ENCODE peak calls at places on chromosomes 4 and X, in four cellular contexts. One of them, this sample, is unnamed.

GRCh38 chr4:166816901-166817300 is 417.4 kb downstream of the SPOCK3 start:
- DNase-seq in GM12878: no peak
- DNase-seq in GM23248: no peak
- DNase-seq in brain microvascular endothelial cell: no peak
- DNase-seq in this sample: no peak

GRCh38 chrX:128759745-128760144 is 707.5 kb upstream of the ACTRT1 start:
- DNase-seq in GM12878: no peak
- DNase-seq in GM23248: no peak
- DNase-seq in brain microvascular endothelial cell: peak
- DNase-seq in this sample: no peak

GRCh38 chr4:106062452-106062875 is 167.2 kb downstream of the NPNT start:
- DNase-seq in GM12878: no peak
- DNase-seq in GM23248: peak
- DNase-seq in brain microvascular endothelial cell: peak
- DNase-seq in this sample: peak

GRCh38 chr4:182133033-182133432 is 110.2 kb upstream of the TENM3 start:
- DNase-seq in GM12878: no peak
- DNase-seq in GM23248: no peak
- DNase-seq in brain microvascular endothelial cell: no peak
- DNase-seq in this sample: no peak

GRCh38 chr4:61994036-61994435 is 793.9 kb downstream of the ADGRL3 start:
- DNase-seq in GM12878: no peak
- DNase-seq in GM23248: no peak
- DNase-seq in brain microvascular endothelial cell: peak
- DNase-seq in this sample: no peak

GRCh38 chr4:89549907-89550306 is 242.3 kb upstream of the GPRIN3 start:
- DNase-seq in GM12878: no peak
- DNase-seq in GM23248: peak
- DNase-seq in brain microvascular endothelial cell: no peak
- DNase-seq in this sample: peak

GRCh38 chr4:174406416-174406815 is 115.9 kb downstream of the HPGD start:
- DNase-seq in GM12878: no peak
- DNase-seq in GM23248: no peak
- DNase-seq in brain microvascular endothelial cell: no peak
- DNase-seq in this sample: no peak

GRCh38 chr4:155208258-155209054 is at the start of gene NPY2R:
- DNase-seq in GM12878: no peak
- DNase-seq in GM23248: no peak
- DNase-seq in brain microvascular endothelial cell: no peak
- DNase-seq in this sample: no peak

GRCh38 chr4:99945718-99946345 is 586 bp downstream of the DNAJB14 start:
- DNase-seq in GM12878: no peak
- DNase-seq in GM23248: peak
- DNase-seq in brain microvascular endothelial cell: no peak
- DNase-seq in this sample: no peak

GRCh38 chr4:118173956-118174355 is 139.7 kb downstream of the NDST3 start:
- DNase-seq in GM12878: no peak
- DNase-seq in GM23248: peak
- DNase-seq in brain microvascular endothelial cell: peak
- DNase-seq in this sample: peak

GRCh38 chrX:70525733-70526132 is 81.1 kb downstream of the DLG3 start:
- DNase-seq in GM12878: no peak
- DNase-seq in GM23248: no peak
- DNase-seq in brain microvascular endothelial cell: no peak
- DNase-seq in this sample: no peak

GRCh38 chr4:125702406-125702805 is 387.7 kb downstream of the FAT4 start:
- DNase-seq in GM12878: no peak
- DNase-seq in GM23248: no peak
- DNase-seq in brain microvascular endothelial cell: peak
- DNase-seq in this sample: no peak

GRCh38 chrX:83022020-83022419 is 486.1 kb upstream of the POU3F4 start:
- DNase-seq in GM12878: no peak
- DNase-seq in GM23248: no peak
- DNase-seq in brain microvascular endothelial cell: no peak
- DNase-seq in this sample: no peak

GRCh38 chr4:183354213-183354612 is 32.0 kb upstream of the CLDN24 start:
- DNase-seq in GM12878: no peak
- DNase-seq in GM23248: no peak
- DNase-seq in brain microvascular endothelial cell: no peak
- DNase-seq in this sample: no peak

GRCh38 chrX:111779582-111779981 is 96.4 kb upstream of the TRPC5OS start:
- DNase-seq in GM12878: no peak
- DNase-seq in GM23248: no peak
- DNase-seq in brain microvascular endothelial cell: no peak
- DNase-seq in this sample: no peak

GRCh38 chr4:34720563-34720962 is 1523.8 kb downstream of the ARAP2 start:
- DNase-seq in GM12878: no peak
- DNase-seq in GM23248: peak
- DNase-seq in brain microvascular endothelial cell: no peak
- DNase-seq in this sample: no peak

GRCh38 chr4:128630881-128631280 is 178.6 kb upstream of the JADE1 start:
- DNase-seq in GM12878: no peak
- DNase-seq in GM23248: peak
- DNase-seq in brain microvascular endothelial cell: no peak
- DNase-seq in this sample: no peak

GRCh38 chr4:59818656-59819055 is 1381.5 kb upstream of the ADGRL3 start:
- DNase-seq in GM12878: peak
- DNase-seq in GM23248: no peak
- DNase-seq in brain microvascular endothelial cell: no peak
- DNase-seq in this sample: no peak

GRCh38 chr4:10172278-10173038 is 55.9 kb upstream of the WDR1 start:
- DNase-seq in GM12878: no peak
- DNase-seq in GM23248: no peak
- DNase-seq in brain microvascular endothelial cell: no peak
- DNase-seq in this sample: no peak
- H3K4me3 ChIP-seq in GM12878: no peak
- H3K4me3 ChIP-seq in GM23248: no peak
- H3K4me3 ChIP-seq in brain microvascular endothelial cell: no peak
- H3K4me3 ChIP-seq in this sample: no peak

DNA sequence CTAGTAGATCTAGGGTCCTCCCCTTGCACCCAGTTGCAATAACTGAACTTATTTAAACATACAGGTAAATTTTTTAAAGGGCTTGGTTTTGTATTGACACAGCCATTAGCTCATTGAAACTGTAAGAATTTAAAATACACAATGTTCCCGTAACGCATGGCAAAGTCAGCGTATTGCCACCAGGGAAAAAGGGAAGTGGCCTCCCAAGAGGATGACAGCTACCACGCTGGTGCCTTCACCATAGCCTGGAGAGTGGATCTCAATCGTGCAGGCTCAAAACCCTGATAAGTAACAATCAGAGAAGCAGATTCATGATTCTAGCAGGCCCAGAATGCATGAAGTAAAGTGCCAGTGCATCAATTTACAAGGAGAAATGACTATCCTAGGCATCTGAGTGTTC is 49.4 kb upstream of the RELL1 start:
- DNase-seq in GM12878: no peak
- DNase-seq in GM23248: no peak
- DNase-seq in brain microvascular endothelial cell: no peak
- DNase-seq in this sample: no peak
- H3K27ac ChIP-seq in GM12878: no peak
- H3K27ac ChIP-seq in GM23248: no peak
- H3K27ac ChIP-seq in brain microvascular endothelial cell: no peak
- H3K27ac ChIP-seq in this sample: no peak

GRCh38 chr4:55184600-55185523 is 59.5 kb upstream of the KDR start:
- DNase-seq in GM12878: no peak
- DNase-seq in GM23248: peak
- DNase-seq in brain microvascular endothelial cell: peak
- DNase-seq in this sample: peak
- H3K4me3 ChIP-seq in GM12878: no peak
- H3K4me3 ChIP-seq in GM23248: no peak
- H3K4me3 ChIP-seq in brain microvascular endothelial cell: no peak
- H3K4me3 ChIP-seq in this sample: no peak

GRCh38 chr4:173325007-173325736 is 9.0 kb downstream of the HMGB2 start:
- DNase-seq in GM12878: no peak
- DNase-seq in GM23248: no peak
- DNase-seq in brain microvascular endothelial cell: no peak
- DNase-seq in this sample: no peak
- H3K27ac ChIP-seq in GM12878: no peak
- H3K27ac ChIP-seq in GM23248: no peak
- H3K27ac ChIP-seq in brain microvascular endothelial cell: no peak
- H3K27ac ChIP-seq in this sample: no peak

GRCh38 chr4:133474511-133474910 is 325.4 kb downstream of the PCDH10 start:
- DNase-seq in GM12878: no peak
- DNase-seq in GM23248: no peak
- DNase-seq in brain microvascular endothelial cell: no peak
- DNase-seq in this sample: no peak

DNA sequence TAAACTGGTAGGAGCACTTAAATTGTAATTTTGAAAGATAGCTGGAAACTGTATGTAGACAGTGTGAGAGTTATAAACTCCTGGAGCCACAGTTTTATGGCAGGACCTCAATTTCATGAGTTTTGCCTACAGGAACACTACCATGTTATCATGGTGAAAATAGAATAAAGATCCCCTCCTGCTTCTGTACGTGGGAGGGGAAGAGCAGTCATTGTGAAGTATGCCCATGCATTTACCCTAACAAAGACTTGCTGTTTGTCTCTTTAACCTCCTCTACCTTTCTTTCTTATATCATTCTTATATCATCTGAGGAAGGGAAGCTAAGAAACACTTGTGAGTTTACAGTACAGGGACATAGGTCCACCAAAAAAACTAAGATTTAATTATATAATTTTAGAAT is 327.0 kb downstream of the PCDH10 start:
- DNase-seq in GM12878: no peak
- DNase-seq in GM23248: no peak
- DNase-seq in brain microvascular endothelial cell: no peak
- DNase-seq in this sample: no peak
- H3K4me3 ChIP-seq in GM12878: no peak
- H3K4me3 ChIP-seq in GM23248: no peak
- H3K4me3 ChIP-seq in brain microvascular endothelial cell: no peak
- H3K4me3 ChIP-seq in this sample: no peak

GRCh38 chr4:76622126-76622525 is 187.1 kb downstream of the SHROOM3 start:
- DNase-seq in GM12878: no peak
- DNase-seq in GM23248: peak
- DNase-seq in brain microvascular endothelial cell: no peak
- DNase-seq in this sample: no peak
- H3K27ac ChIP-seq in GM12878: no peak
- H3K27ac ChIP-seq in GM23248: peak
- H3K27ac ChIP-seq in brain microvascular endothelial cell: no peak
- H3K27ac ChIP-seq in this sample: no peak

GRCh38 chr4:777520-778262 is 48.2 kb downstream of the CPLX1 start:
- DNase-seq in GM12878: no peak
- DNase-seq in GM23248: no peak
- DNase-seq in brain microvascular endothelial cell: no peak
- DNase-seq in this sample: no peak
- H3K4me3 ChIP-seq in GM12878: no peak
- H3K4me3 ChIP-seq in GM23248: no peak
- H3K4me3 ChIP-seq in brain microvascular endothelial cell: no peak
- H3K4me3 ChIP-seq in this sample: no peak

This sample was measured in AG04450.